ENCODE peak calls at places on chromosomes 4 and X, in seven cellular contexts. M is NCI-H1105; G is lower lobe of right lung; B is H7; C is sciatic nerve; P is transverse colon; Z is activated CD8-positive, alpha-beta memory T cell treated with anti-CD3 and anti-CD28 coated beads for 48 hours. N is an unnamed sample.

GRCh38 chrX:141176586-141177451 is at the start of gene LDOC1:
- DNase-seq in B (peak; percentile 91), Z (peak; percentile 36), P (peak; percentile 59), G (peak; percentile 72), M (peak; percentile 66), C (peak; percentile 88), N (no peak)

GRCh38 chr4:155038459-155038858 is 170.0 kb upstream of the NPY2R start:
- DNase-seq in P (no peak), Z (no peak), B (no peak), M (no peak), C (no peak), G (no peak), N (no peak)

GRCh38 chrX:116281106-116281505 is 110.6 kb downstream of the AGTR2 start:
- DNase-seq in G (no peak), M (no peak), P (peak; percentile 17), C (no peak), Z (no peak), B (no peak), N (no peak)

GRCh38 chr4:138897818-138898226 is 117.8 kb upstream of the NOCT start:
- DNase-seq in B (no peak), P (no peak), Z (no peak), C (no peak), M (peak; percentile 49), G (no peak), N (no peak)

GRCh38 chr4:60729194-60729593 is 470.9 kb upstream of the ADGRL3 start:
- DNase-seq in M (no peak), P (no peak), Z (no peak), B (no peak), C (no peak), G (no peak), N (no peak)

GRCh38 chr4:78551420-78552351 is at the start of gene ANXA3:
- DNase-seq in B (peak; percentile 93), C (peak; percentile 68), G (peak; percentile 81), M (peak; percentile 17), P (peak; percentile 77), Z (no peak), N (no peak)

GRCh38 chrX:16320765-16321355 is 153.6 kb downstream of the MAGEB17 start:
- DNase-seq in C (no peak), Z (no peak), G (no peak), P (no peak), M (no peak), B (no peak), N (no peak)

GRCh38 chrX:151828434-151829080 is 84.1 kb upstream of the MAGEA4 start:
- DNase-seq in C (no peak), G (no peak), B (no peak), M (no peak), Z (no peak), P (no peak), N (no peak)

GRCh38 chr4:152408514-152409327 is 127.2 kb downstream of the FBXW7 start:
- DNase-seq in Z (no peak), P (no peak), C (no peak), M (no peak), B (peak; percentile 8), G (no peak), N (no peak)

GRCh38 chrX:9164535-9165425 is 130.9 kb upstream of the FAM9B start:
- DNase-seq in B (no peak), Z (no peak), P (no peak), G (no peak), M (no peak), C (no peak), N (no peak)

GRCh38 chrX:107454302-107454701 is 4.8 kb downstream of the FRMPD3 start:
- DNase-seq in C (no peak), B (no peak), Z (no peak), P (no peak), M (no peak), G (no peak), N (no peak)

GRCh38 chr4:186204611-186205144 is 13.3 kb downstream of the CYP4V2 start:
- DNase-seq in G (no peak), Z (no peak), C (no peak), B (no peak), P (peak; percentile 73), M (no peak), N (no peak)

GRCh38 chr4:47207555-47207954 is 176.2 kb downstream of the GABRB1 start:
- DNase-seq in Z (no peak), M (no peak), G (no peak), C (no peak), B (no peak), P (no peak), N (no peak)

GRCh38 chr4:102625232-102625930 is 124.2 kb downstream of the NFKB1 start:
- DNase-seq in G (peak; percentile 51), Z (no peak), B (peak; percentile 51), M (no peak), C (no peak), P (peak; percentile 42), N (no peak)

GRCh38 chrX:131288738-131289511 is at the start of gene IGSF1:
- DNase-seq in C (no peak), Z (no peak), G (no peak), M (peak; percentile 42), B (peak; percentile 90), P (peak; percentile 20), N (peak; percentile 13)